ENCODE peak calls at places on chromosomes 11 and 22, in seven cellular contexts. One of them, this sample, is unnamed.

GRCh38 chr11:376531-377173 is 7.4 kb downstream of the B4GALNT4 start:
- DNase-seq in neural crest cell: no peak
- DNase-seq in LHCN-M2: no peak
- DNase-seq in pancreas: no peak
- DNase-seq in activated CD4-positive, alpha-beta T cell treated with anti-CD3 and anti-CD28 coated beads for 48 hours: no peak
- DNase-seq in GM19239: no peak
- DNase-seq in astrocyte of the spinal cord: no peak
- DNase-seq in this sample: peak

GRCh38 chr11:1356478-1356960 is 33.2 kb upstream of the BRSK2 start:
- DNase-seq in LHCN-M2: no peak
- DNase-seq in neural crest cell: no peak
- DNase-seq in astrocyte of the spinal cord: no peak
- DNase-seq in pancreas: no peak
- DNase-seq in activated CD4-positive, alpha-beta T cell treated with anti-CD3 and anti-CD28 coated beads for 48 hours: no peak
- DNase-seq in GM19239: no peak
- DNase-seq in this sample: no peak

GRCh38 chr11:47466701-47467250 is 17.8 kb upstream of the RAPSN start:
- DNase-seq in pancreas: peak
- DNase-seq in LHCN-M2: no peak
- DNase-seq in astrocyte of the spinal cord: peak
- DNase-seq in neural crest cell: no peak
- DNase-seq in GM19239: no peak
- DNase-seq in activated CD4-positive, alpha-beta T cell treated with anti-CD3 and anti-CD28 coated beads for 48 hours: no peak
- DNase-seq in this sample: no peak

GRCh38 chr11:43401252-43401651 is 42.5 kb downstream of the TTC17 start:
- DNase-seq in neural crest cell: no peak
- DNase-seq in astrocyte of the spinal cord: no peak
- DNase-seq in activated CD4-positive, alpha-beta T cell treated with anti-CD3 and anti-CD28 coated beads for 48 hours: no peak
- DNase-seq in LHCN-M2: no peak
- DNase-seq in pancreas: no peak
- DNase-seq in GM19239: no peak
- DNase-seq in this sample: no peak

GRCh38 chr11:72962084-72962483 is 147.9 kb downstream of the ATG16L2 start:
- DNase-seq in LHCN-M2: no peak
- DNase-seq in neural crest cell: no peak
- DNase-seq in astrocyte of the spinal cord: peak
- DNase-seq in GM19239: no peak
- DNase-seq in pancreas: no peak
- DNase-seq in activated CD4-positive, alpha-beta T cell treated with anti-CD3 and anti-CD28 coated beads for 48 hours: no peak
- DNase-seq in this sample: no peak

GRCh38 chr11:34356918-34357645 is 728 bp downstream of the ABTB2 start:
- DNase-seq in LHCN-M2: peak
- DNase-seq in neural crest cell: peak
- DNase-seq in GM19239: no peak
- DNase-seq in astrocyte of the spinal cord: peak
- DNase-seq in activated CD4-positive, alpha-beta T cell treated with anti-CD3 and anti-CD28 coated beads for 48 hours: peak
- DNase-seq in pancreas: peak
- DNase-seq in this sample: peak

GRCh38 chr11:28835790-28836189 is 727.6 kb downstream of the METTL15 start:
- DNase-seq in LHCN-M2: peak
- DNase-seq in activated CD4-positive, alpha-beta T cell treated with anti-CD3 and anti-CD28 coated beads for 48 hours: no peak
- DNase-seq in astrocyte of the spinal cord: peak
- DNase-seq in pancreas: no peak
- DNase-seq in GM19239: no peak
- DNase-seq in neural crest cell: no peak
- DNase-seq in this sample: no peak

GRCh38 chr11:125223901-125224331 is 59.4 kb downstream of the PKNOX2 start:
- DNase-seq in LHCN-M2: no peak
- DNase-seq in GM19239: no peak
- DNase-seq in pancreas: no peak
- DNase-seq in neural crest cell: no peak
- DNase-seq in astrocyte of the spinal cord: no peak
- DNase-seq in activated CD4-positive, alpha-beta T cell treated with anti-CD3 and anti-CD28 coated beads for 48 hours: no peak
- DNase-seq in this sample: no peak

GRCh38 chr22:36244522-36245391 is 5.4 kb upstream of the APOL2 start:
- DNase-seq in pancreas: no peak
- DNase-seq in astrocyte of the spinal cord: peak
- DNase-seq in GM19239: no peak
- DNase-seq in neural crest cell: no peak
- DNase-seq in activated CD4-positive, alpha-beta T cell treated with anti-CD3 and anti-CD28 coated beads for 48 hours: no peak
- DNase-seq in LHCN-M2: peak
- DNase-seq in this sample: no peak

GRCh38 chr11:1158681-1159525 is 1.1 kb downstream of the MUC5AC start:
- DNase-seq in pancreas: no peak
- DNase-seq in activated CD4-positive, alpha-beta T cell treated with anti-CD3 and anti-CD28 coated beads for 48 hours: no peak
- DNase-seq in astrocyte of the spinal cord: no peak
- DNase-seq in GM19239: no peak
- DNase-seq in LHCN-M2: no peak
- DNase-seq in neural crest cell: no peak
- DNase-seq in this sample: no peak

GRCh38 chr11:118744001-118744400 is 47.0 kb downstream of the DDX6 start:
- DNase-seq in LHCN-M2: no peak
- DNase-seq in pancreas: no peak
- DNase-seq in GM19239: no peak
- DNase-seq in astrocyte of the spinal cord: no peak
- DNase-seq in neural crest cell: no peak
- DNase-seq in activated CD4-positive, alpha-beta T cell treated with anti-CD3 and anti-CD28 coated beads for 48 hours: no peak
- DNase-seq in this sample: no peak

GRCh38 chr22:31296258-31296657 is 4.0 kb upstream of the PIK3IP1 start:
- DNase-seq in neural crest cell: no peak
- DNase-seq in pancreas: no peak
- DNase-seq in GM19239: no peak
- DNase-seq in activated CD4-positive, alpha-beta T cell treated with anti-CD3 and anti-CD28 coated beads for 48 hours: no peak
- DNase-seq in astrocyte of the spinal cord: no peak
- DNase-seq in LHCN-M2: peak
- DNase-seq in this sample: no peak

GRCh38 chr22:20062766-20063083 is 17.3 kb upstream of the DGCR8 start:
- DNase-seq in activated CD4-positive, alpha-beta T cell treated with anti-CD3 and anti-CD28 coated beads for 48 hours: no peak
- DNase-seq in LHCN-M2: peak
- DNase-seq in pancreas: no peak
- DNase-seq in GM19239: no peak
- DNase-seq in neural crest cell: no peak
- DNase-seq in astrocyte of the spinal cord: peak
- DNase-seq in this sample: no peak

GRCh38 chr11:114098927-114099326 is 39.4 kb downstream of the ZBTB16 start:
- DNase-seq in pancreas: peak
- DNase-seq in LHCN-M2: no peak
- DNase-seq in neural crest cell: no peak
- DNase-seq in GM19239: no peak
- DNase-seq in astrocyte of the spinal cord: no peak
- DNase-seq in activated CD4-positive, alpha-beta T cell treated with anti-CD3 and anti-CD28 coated beads for 48 hours: no peak
- DNase-seq in this sample: no peak

GRCh38 chr11:77672276-77672675 is 34.7 kb upstream of the CLNS1A start:
- DNase-seq in neural crest cell: no peak
- DNase-seq in GM19239: no peak
- DNase-seq in LHCN-M2: peak
- DNase-seq in pancreas: peak
- DNase-seq in activated CD4-positive, alpha-beta T cell treated with anti-CD3 and anti-CD28 coated beads for 48 hours: no peak
- DNase-seq in astrocyte of the spinal cord: peak
- DNase-seq in this sample: no peak

GRCh38 chr11:126348806-126349582 is 6.5 kb upstream of the ST3GAL4 start:
- DNase-seq in activated CD4-positive, alpha-beta T cell treated with anti-CD3 and anti-CD28 coated beads for 48 hours: no peak
- DNase-seq in GM19239: no peak
- DNase-seq in LHCN-M2: no peak
- DNase-seq in neural crest cell: no peak
- DNase-seq in astrocyte of the spinal cord: peak
- DNase-seq in pancreas: no peak
- DNase-seq in this sample: no peak

GRCh38 chr11:9137293-9138132 is 46.1 kb upstream of the SCUBE2 start:
- DNase-seq in astrocyte of the spinal cord: peak
- DNase-seq in LHCN-M2: peak
- DNase-seq in GM19239: peak
- DNase-seq in neural crest cell: peak
- DNase-seq in pancreas: peak
- DNase-seq in activated CD4-positive, alpha-beta T cell treated with anti-CD3 and anti-CD28 coated beads for 48 hours: peak
- DNase-seq in this sample: peak

GRCh38 chr11:19559746-19560145 is 152.9 kb upstream of the NAV2 start:
- DNase-seq in neural crest cell: no peak
- DNase-seq in activated CD4-positive, alpha-beta T cell treated with anti-CD3 and anti-CD28 coated beads for 48 hours: no peak
- DNase-seq in LHCN-M2: no peak
- DNase-seq in GM19239: no peak
- DNase-seq in pancreas: no peak
- DNase-seq in astrocyte of the spinal cord: no peak
- DNase-seq in this sample: no peak

GRCh38 chr11:27698872-27699241 is 1.4 kb downstream of the BDNF start:
- DNase-seq in pancreas: peak
- DNase-seq in activated CD4-positive, alpha-beta T cell treated with anti-CD3 and anti-CD28 coated beads for 48 hours: peak
- DNase-seq in neural crest cell: peak
- DNase-seq in GM19239: peak
- DNase-seq in astrocyte of the spinal cord: peak
- DNase-seq in LHCN-M2: peak
- DNase-seq in this sample: peak

GRCh38 chr11:3849297-3849874 is 6.1 kb upstream of the STIM1 start:
- DNase-seq in astrocyte of the spinal cord: peak
- DNase-seq in activated CD4-positive, alpha-beta T cell treated with anti-CD3 and anti-CD28 coated beads for 48 hours: peak
- DNase-seq in pancreas: peak
- DNase-seq in LHCN-M2: peak
- DNase-seq in neural crest cell: peak
- DNase-seq in GM19239: no peak
- DNase-seq in this sample: no peak

GRCh38 chr11:110759972-110760381 is 47.7 kb upstream of the ARHGAP20 start:
- DNase-seq in GM19239: no peak
- DNase-seq in LHCN-M2: peak
- DNase-seq in neural crest cell: no peak
- DNase-seq in astrocyte of the spinal cord: peak
- DNase-seq in pancreas: no peak
- DNase-seq in activated CD4-positive, alpha-beta T cell treated with anti-CD3 and anti-CD28 coated beads for 48 hours: no peak
- DNase-seq in this sample: no peak